ENCODE peak calls at places on chromosomes 13 and 19, in five cellular contexts. D is esophagus squamous epithelium, A is uterus, F is suprapubic skin, U is brain microvascular endothelial cell. Q is an unnamed sample.

GRCh38 chr13:110425444-110425780 is 118.3 kb downstream of the COL4A2 start:
- DNase-seq in A (no peak), F (no peak), D (no peak), U (peak), Q (no peak)

GRCh38 chr19:15379996-15380647 is 535 bp upstream of the AKAP8 start:
- DNase-seq in F (no peak), U (peak), D (no peak), A (peak), Q (no peak)

GRCh38 chr19:58538257-58539168 is 5.4 kb upstream of the TRIM28 start:
- DNase-seq in U (no peak), A (no peak), F (no peak), D (no peak), Q (peak)

GRCh38 chr19:5312058-5312457 is 28.6 kb downstream of the PTPRS start:
- DNase-seq in U (no peak), F (no peak), A (no peak), D (no peak), Q (no peak)

GRCh38 chr19:35592226-35592625 is 6.3 kb downstream of the PMIS2 start:
- DNase-seq in U (no peak), D (no peak), F (no peak), A (no peak), Q (no peak)

GRCh38 chr13:63680704-63681103 is 2265.1 kb upstream of the PCDH20 start:
- DNase-seq in U (no peak), D (no peak), A (no peak), F (no peak), Q (no peak)

GRCh38 chr13:28376604-28377003 is 118.3 kb downstream of the FLT1 start:
- DNase-seq in F (no peak), U (no peak), D (no peak), A (no peak), Q (no peak)

GRCh38 chr19:17538684-17539287 is 16.7 kb upstream of the COLGALT1 start:
- DNase-seq in A (no peak), D (no peak), U (no peak), F (no peak), Q (no peak)

GRCh38 chr13:59356607-59357006 is 807.1 kb downstream of the DIAPH3 start:
- DNase-seq in A (peak), F (no peak), D (no peak), U (peak), Q (no peak)

GRCh38 chr13:74202129-74202528 is 67.9 kb upstream of the KLF12 start:
- DNase-seq in A (no peak), F (no peak), D (no peak), U (no peak), Q (no peak)

GRCh38 chr13:90485441-90485840 is 862.0 kb upstream of the MIR17HG start:
- DNase-seq in A (no peak), U (peak), F (no peak), D (no peak), Q (no peak)

GRCh38 chr13:24742986-24743385 is 21.0 kb upstream of the RNF17 start:
- DNase-seq in A (no peak), D (no peak), U (no peak), F (no peak), Q (no peak)

GRCh38 chr19:16023558-16023915 is 52.8 kb upstream of the TPM4 start:
- DNase-seq in D (no peak), F (no peak), U (no peak), A (no peak), Q (no peak)

GRCh38 chr19:13099073-13099999 is 3.3 kb downstream of the LYL1 start:
- DNase-seq in D (no peak), F (peak), A (peak), U (no peak), Q (no peak)

GRCh38 chr13:73303858-73304257 is 245.1 kb downstream of the KLF5 start:
- DNase-seq in U (peak), D (no peak), F (no peak), A (no peak), Q (no peak)

GRCh38 chr19:38095411-38096308 is 128.4 kb downstream of the DPF1 start:
- DNase-seq in F (no peak), U (peak), A (peak), D (no peak), Q (no peak)

GRCh38 chr13:114130131-114130707 is 2.2 kb downstream of the RASA3 start:
- DNase-seq in D (no peak), F (no peak), A (no peak), U (no peak), Q (no peak)

GRCh38 chr13:98291658-98292057 is 114.6 kb upstream of the RNF113B start:
- DNase-seq in A (no peak), D (no peak), F (no peak), U (no peak), Q (no peak)

GRCh38 chr13:23921451-23921888 is 24.2 kb upstream of the C1QTNF9B start:
- DNase-seq in D (no peak), F (no peak), A (no peak), U (peak), Q (no peak)

GRCh38 chr19:46849610-46850009 is 1.0 kb downstream of the AP2S1 start:
- DNase-seq in U (no peak), A (no peak), D (no peak), F (no peak), Q (no peak)

GRCh38 chr13:30388401-30389283 is 33.7 kb upstream of the UBE2L5 start:
- DNase-seq in F (no peak), A (peak), D (peak), U (no peak), Q (no peak)

GRCh38 chr19:17469371-17470203 is 737 bp upstream of the SLC27A1 start:
- DNase-seq in D (peak), U (peak), A (peak), F (peak), Q (no peak)

GRCh38 chr13:26663801-26664200 is 96.8 kb downstream of the GPR12 start:
- DNase-seq in A (no peak), D (no peak), F (no peak), U (no peak), Q (no peak)

GRCh38 chr13:112012004-112012704 is 54.8 kb upstream of the SOX1 start:
- DNase-seq in A (no peak), D (no peak), U (no peak), F (no peak), Q (no peak)

GRCh38 chr13:77239312-77239711 is 87.6 kb downstream of the MYCBP2 start:
- DNase-seq in A (no peak), U (peak), F (no peak), D (no peak), Q (no peak)

GRCh38 chr19:3867971-3868769 is 668 bp downstream of the ZFR2 start:
- DNase-seq in U (no peak), D (no peak), F (no peak), A (no peak), Q (no peak)

GRCh38 chr13:46475586-46475991 is 77.4 kb upstream of the LRCH1 start:
- DNase-seq in A (no peak), U (peak), F (no peak), D (no peak), Q (no peak)

GRCh38 chr19:51354742-51355148 is 11.4 kb downstream of the ETFB start:
- DNase-seq in F (no peak), U (peak), A (no peak), D (no peak), Q (no peak)

GRCh38 chr13:31380728-31381127 is 181.0 kb downstream of the B3GLCT start:
- DNase-seq in U (no peak), D (no peak), A (no peak), F (no peak), Q (no peak)

GRCh38 chr19:49117677-49118564 is 1.0 kb downstream of the C19orf73 start:
- DNase-seq in A (no peak), D (no peak), F (no peak), U (no peak), Q (no peak)

GRCh38 chr13:47144782-47145181 is 247.9 kb upstream of the HTR2A start:
- DNase-seq in U (no peak), A (no peak), F (no peak), D (no peak), Q (no peak)

GRCh38 chr19:28289294-28290063 is 923.5 kb downstream of the UQCRFS1 start:
- DNase-seq in A (no peak), F (no peak), U (no peak), D (no peak), Q (no peak)

GRCh38 chr19:11767633-11768133 is 883 bp downstream of the ZNF441 start:
- DNase-seq in F (peak), U (peak), A (peak), D (no peak), Q (no peak)

GRCh38 chr13:59360916-59361315 is 802.8 kb downstream of the DIAPH3 start:
- DNase-seq in U (no peak), D (no peak), F (no peak), A (no peak), Q (no peak)

GRCh38 chr13:97720881-97721280 is 232.6 kb upstream of the IPO5 start:
- DNase-seq in D (no peak), F (no peak), A (no peak), U (no peak), Q (peak)

GRCh38 chr13:72141845-72142470 is 275.0 kb upstream of the DACH1 start:
- DNase-seq in A (no peak), F (no peak), D (no peak), U (peak), Q (no peak)

DNA sequence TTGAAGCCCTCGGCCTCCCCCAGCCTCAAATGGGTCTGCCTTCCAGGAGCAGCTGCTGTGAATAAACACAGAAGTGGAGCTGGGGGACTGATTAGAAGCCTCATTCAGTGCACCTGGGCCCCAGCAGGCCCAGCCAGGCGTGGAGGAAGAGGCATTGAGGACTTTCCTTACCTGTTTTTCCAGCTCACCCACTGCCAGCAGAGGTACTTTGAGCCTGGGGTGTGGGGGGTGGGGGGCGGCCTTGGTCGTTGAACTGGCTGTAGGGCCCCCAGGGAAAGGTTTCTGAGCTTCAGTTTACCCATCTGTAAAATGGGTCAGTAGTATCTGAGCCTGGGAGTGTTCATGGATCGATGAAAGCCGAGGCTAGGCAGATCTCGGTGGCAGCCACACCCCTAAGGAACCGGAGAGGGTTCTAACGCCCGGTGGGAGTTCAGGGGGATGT is 1.5 kb downstream of the CERS4 start:
- DNase-seq in F (no peak), D (no peak), U (no peak), A (no peak), Q (no peak)
- H3K4me3 ChIP-seq in F (peak), D (peak), U (no peak), A (peak), Q (peak)

GRCh38 chr13:44116562-44117315 is 237.0 kb downstream of the LACC1 start:
- DNase-seq in D (no peak), F (no peak), A (no peak), U (no peak), Q (no peak)
- TF ChIP-seq CTCF in D (no peak), F (no peak), A (no peak), U (peak), Q (no peak)

GRCh38 chr19:18603255-18603957 is 3.2 kb downstream of the CRLF1 start:
- DNase-seq in A (no peak), F (no peak), U (no peak), D (no peak), Q (no peak)

GRCh38 chr19:18597809-18598660 is 8.6 kb downstream of the CRLF1 start:
- DNase-seq in D (no peak), F (no peak), U (no peak), A (no peak), Q (no peak)

GRCh38 chr19:18596752-18597157 is 8.2 kb downstream of the REX1BD start:
- DNase-seq in F (no peak), D (no peak), A (peak), U (no peak), Q (no peak)

GRCh38 chr19:18601875-18602274 is 4.7 kb downstream of the CRLF1 start:
- DNase-seq in F (no peak), U (no peak), A (no peak), D (no peak), Q (no peak)

GRCh38 chr19:18599485-18599884 is 7.1 kb downstream of the CRLF1 start:
- DNase-seq in A (no peak), F (no peak), U (no peak), D (no peak), Q (no peak)
- H3K27ac ChIP-seq in A (no peak), F (no peak), U (no peak), D (no peak), Q (no peak)

GRCh38 chr19:6464070-6464873 is at the start of gene CRB3:
- DNase-seq in F (peak), D (no peak), U (no peak), A (no peak), Q (no peak)
- H3K4me3 ChIP-seq in F (peak), D (peak), U (no peak), A (no peak), Q (peak)

GRCh38 chr19:42309686-42310085 is 3.4 kb upstream of the TMEM145 start:
- DNase-seq in U (no peak), A (no peak), F (no peak), D (no peak), Q (no peak)

GRCh38 chr19:42313840-42314755 is 989 bp downstream of the TMEM145 start:
- DNase-seq in U (no peak), F (no peak), A (no peak), D (no peak), Q (no peak)

GRCh38 chr19:42313096-42313839 is at the start of gene TMEM145:
- DNase-seq in A (no peak), F (no peak), U (no peak), D (no peak), Q (no peak)

GRCh38 chr19:42312370-42312769 is 739 bp upstream of the TMEM145 start:
- DNase-seq in F (no peak), D (no peak), A (no peak), U (no peak), Q (no peak)

GRCh38 chr19:42311612-42312160 is 1.4 kb upstream of the TMEM145 start:
- DNase-seq in A (no peak), D (no peak), F (no peak), U (no peak), Q (no peak)
- TF ChIP-seq CTCF in A (no peak), D (no peak), F (no peak), U (peak), Q (no peak)